ENCODE peak calls at places on chromosomes 5 and 9, in six cellular contexts. Z is tibial nerve; Q is thyroid gland; S is CD8-positive, alpha-beta memory T cell; N is upper lobe of right lung; B is suprapubic skin. X is an unnamed sample.

GRCh38 chr5:172818081-172818480 is 16.0 kb upstream of the ERGIC1 start:
- DNase-seq in B (no peak), S (no peak), Z (no peak), Q (no peak), N (no peak), X (no peak)

GRCh38 chr5:108260105-108260857 is 121.6 kb downstream of the FBXL17 start:
- DNase-seq in B (no peak), Q (peak; percentile 72), Z (peak; percentile 44), S (peak; percentile 53), N (no peak), X (peak; percentile 42)

GRCh38 chr9:120965344-120966004 is 38.9 kb upstream of the TRAF1 start:
- DNase-seq in Q (peak; percentile 65), B (no peak), N (no peak), S (no peak), Z (no peak), X (no peak)

GRCh38 chr5:147559725-147560124 is 49.9 kb upstream of the DPYSL3 start:
- DNase-seq in Z (no peak), B (no peak), S (no peak), Q (no peak), N (no peak), X (no peak)

GRCh38 chr9:34332370-34332964 is 3.1 kb downstream of the NUDT2 start:
- DNase-seq in S (peak; percentile 29), N (no peak), Q (no peak), B (no peak), Z (no peak), X (peak; percentile 44)

GRCh38 chr5:177319913-177320588 is 8.4 kb upstream of the MXD3 start:
- DNase-seq in S (no peak), B (no peak), Z (no peak), N (peak; percentile 56), Q (no peak), X (no peak)

GRCh38 chr5:40606077-40606765 is 73.5 kb upstream of the PTGER4 start:
- DNase-seq in Q (peak; percentile 47), Z (no peak), N (peak; percentile 64), S (no peak), B (no peak), X (no peak)

GRCh38 chr5:72653586-72653985 is 146.4 kb upstream of the ZNF366 start:
- DNase-seq in N (no peak), Z (no peak), Q (no peak), S (no peak), B (no peak), X (no peak)

GRCh38 chr5:153404747-153405146 is 85.7 kb upstream of the GRIA1 start:
- DNase-seq in Z (no peak), Q (no peak), N (no peak), B (no peak), S (no peak), X (no peak)

DNA sequence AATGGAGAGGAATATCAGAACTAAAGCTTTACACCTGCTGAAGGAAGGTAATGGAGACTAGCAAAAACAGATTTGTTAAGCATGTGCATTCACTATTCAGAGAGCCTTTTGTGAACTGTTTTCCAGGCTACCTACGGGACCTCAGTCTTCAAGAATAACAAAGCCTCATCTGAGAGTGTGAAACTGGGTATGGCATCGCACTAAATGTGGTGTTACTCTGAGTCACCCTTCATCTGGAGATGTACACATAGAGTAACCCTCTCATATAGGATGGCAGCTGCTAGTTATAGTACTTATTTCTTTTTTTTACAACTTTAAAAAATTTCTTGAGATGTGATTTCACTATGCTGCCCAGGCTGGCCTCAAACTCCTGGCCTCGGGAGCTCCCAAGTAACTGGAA is 306.8 kb downstream of the ZNF608 start:
- DNase-seq in Z (no peak), N (no peak), Q (no peak), B (no peak), S (no peak), X (no peak)
- H3K27ac ChIP-seq in Z (no peak overlapping the region), N (no peak overlapping the region), Q (no peak overlapping the region), B (no peak overlapping the region), S (no peak overlapping the region), X (peak overlapping the region; percentile 87)

DNA sequence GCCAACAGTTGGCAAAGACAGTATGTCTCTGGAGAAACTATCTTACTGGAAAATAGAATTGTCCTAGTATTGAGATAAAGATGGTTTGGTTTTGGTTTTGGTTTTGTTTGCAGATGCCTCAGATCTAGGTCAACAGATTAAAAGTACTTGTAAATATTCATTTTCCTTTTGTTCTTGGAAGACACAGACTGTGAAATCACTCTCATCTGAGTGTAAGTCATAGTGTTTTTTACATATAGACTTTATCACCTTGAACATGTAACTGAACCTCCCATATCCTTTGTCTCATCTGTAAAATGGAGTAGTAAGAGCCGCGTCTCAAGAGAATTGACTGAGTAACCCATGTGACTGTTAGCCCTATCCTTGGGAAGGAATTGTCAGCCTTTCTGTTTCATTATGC is 34.3 kb downstream of the MAP3K1 start:
- DNase-seq in Q (no peak), N (no peak), Z (no peak), S (no peak), B (no peak), X (no peak)
- H3K27ac ChIP-seq in Q (peak overlapping the region; percentile 81), N (no peak overlapping the region), Z (no peak overlapping the region), S (no peak overlapping the region), B (no peak overlapping the region), X (no peak overlapping the region)

GRCh38 chr9:134437417-134438203 is 111.4 kb downstream of the RXRA start:
- DNase-seq in Z (no peak), S (no peak), N (peak; percentile 82), Q (peak; percentile 81), B (no peak), X (no peak)
- H3K27ac ChIP-seq in Z (peak overlapping the region; percentile 92), S (no peak overlapping the region), N (no peak overlapping the region), Q (peak overlapping the region; percentile 97), B (peak overlapping the region; percentile 81), X (peak overlapping the region; percentile 96)

DNA sequence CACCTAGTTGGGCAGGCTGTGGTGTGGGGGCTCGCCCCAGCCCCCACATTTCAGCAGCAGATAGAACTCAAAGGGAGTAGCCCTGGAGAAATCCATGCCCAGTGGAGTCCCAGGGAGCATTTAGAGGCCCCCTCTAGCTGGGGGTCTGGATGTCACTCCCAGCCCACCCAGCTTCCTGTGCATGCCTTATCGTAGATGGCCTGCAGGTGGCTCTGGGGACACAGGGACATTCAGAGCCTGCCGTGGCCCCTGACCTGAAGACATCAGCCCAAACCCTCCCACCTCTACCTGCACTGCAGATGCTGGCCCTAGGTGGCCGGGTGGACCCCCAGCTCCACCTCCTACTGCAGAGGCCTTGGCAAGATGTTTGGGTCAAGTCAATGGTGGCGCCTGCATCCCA is 49.0 kb upstream of the LMX1B start:
- DNase-seq in S (no peak), Q (no peak), B (no peak), Z (no peak), N (no peak), X (no peak)
- H3K27ac ChIP-seq in S (no peak overlapping the region), Q (no peak overlapping the region), B (no peak overlapping the region), Z (no peak overlapping the region), N (no peak overlapping the region), X (no peak overlapping the region)

GRCh38 chr9:20566401-20566800 is 55.9 kb downstream of the MLLT3 start:
- DNase-seq in N (no peak), B (no peak), Z (no peak), Q (no peak), S (no peak), X (no peak)

GRCh38 chr9:20569525-20569924 is 52.8 kb downstream of the MLLT3 start:
- DNase-seq in N (no peak), B (no peak), S (no peak), Q (no peak), Z (no peak), X (no peak)

GRCh38 chr9:20570756-20571155 is 51.5 kb downstream of the MLLT3 start:
- DNase-seq in Q (no peak), N (no peak), S (no peak), B (no peak), Z (no peak), X (no peak)

GRCh38 chr9:20570086-20570485 is 52.2 kb downstream of the MLLT3 start:
- DNase-seq in Q (no peak), N (no peak), S (no peak), B (no peak), Z (no peak), X (no peak)

GRCh38 chr9:20568406-20568805 is 53.9 kb downstream of the MLLT3 start:
- DNase-seq in Z (no peak), B (no peak), N (no peak), Q (no peak), S (no peak), X (no peak)
- H3K27ac ChIP-seq in Z (peak overlapping the region; percentile 2), B (no peak overlapping the region), N (no peak overlapping the region), Q (no peak overlapping the region), S (no peak overlapping the region), X (no peak overlapping the region)

GRCh38 chr5:149962040-149962439 is 1.5 kb downstream of the SLC26A2 start:
- DNase-seq in B (no peak), N (no peak), Z (no peak), Q (no peak), S (peak; percentile 25), X (no peak)

GRCh38 chr5:149959406-149960236 is 937 bp upstream of the SLC26A2 start:
- DNase-seq in B (no peak), S (peak; percentile 18), Z (no peak), N (no peak), Q (no peak), X (no peak)

GRCh38 chr5:149962601-149963300 is 2.2 kb downstream of the SLC26A2 start:
- DNase-seq in B (no peak), Q (no peak), S (no peak), N (no peak), Z (no peak), X (no peak)

GRCh38 chr5:149961186-149961685 is 678 bp downstream of the SLC26A2 start:
- DNase-seq in S (peak; percentile 8), Z (no peak), N (no peak), Q (no peak), B (no peak), X (no peak)

GRCh38 chr5:149960272-149961185 is at the start of gene SLC26A2:
- DNase-seq in Q (peak; percentile 98), B (peak; percentile 99), N (peak; percentile 99), S (peak; percentile 91), Z (peak; percentile 95), X (peak; percentile 98)
- H3K27ac ChIP-seq in Q (peak within 1 kb of the TSS; percentile 91), B (peak within 1 kb of the TSS; percentile 92), N (peak within 1 kb of the TSS; percentile 96), S (peak within 1 kb of the TSS; percentile 83), Z (peak within 1 kb of the TSS; percentile 93), X (peak within 1 kb of the TSS; percentile 80)